ENCODE peak calls at places on chromosomes 3 and 15, in nine cellular contexts. One of them, this sample, is unnamed.

GRCh38 chr15:63521405-63522142 is 17.2 kb downstream of the USP3 start:
- DNase-seq in adrenal gland: no peak
- DNase-seq in GM23338: no peak
- DNase-seq in RWPE1: no peak
- DNase-seq in foreskin keratinocyte: no peak
- DNase-seq in gastrocnemius medialis: no peak
- DNase-seq in testis: no peak
- DNase-seq in ovary: no peak
- DNase-seq in glutamatergic neuron: no peak
- DNase-seq in this sample: no peak

GRCh38 chr3:31544634-31545033 is 11.9 kb downstream of the STT3B start:
- DNase-seq in RWPE1: no peak
- DNase-seq in foreskin keratinocyte: no peak
- DNase-seq in GM23338: no peak
- DNase-seq in gastrocnemius medialis: peak; percentile 74
- DNase-seq in testis: no peak
- DNase-seq in glutamatergic neuron: no peak
- DNase-seq in ovary: no peak
- DNase-seq in adrenal gland: peak; percentile 38
- DNase-seq in this sample: no peak

GRCh38 chr15:62344806-62345539 is 179.9 kb upstream of the C2CD4B start:
- DNase-seq in ovary: peak; percentile 50
- DNase-seq in testis: peak; percentile 65
- DNase-seq in foreskin keratinocyte: peak; percentile 75
- DNase-seq in glutamatergic neuron: peak; percentile 30
- DNase-seq in adrenal gland: peak; percentile 51
- DNase-seq in GM23338: peak; percentile 95
- DNase-seq in RWPE1: peak; percentile 71
- DNase-seq in gastrocnemius medialis: no peak
- DNase-seq in this sample: peak; percentile 61

GRCh38 chr3:52339612-52340011 is 23.5 kb downstream of the DNAH1 start:
- DNase-seq in adrenal gland: peak; percentile 53
- DNase-seq in gastrocnemius medialis: no peak
- DNase-seq in RWPE1: peak; percentile 31
- DNase-seq in glutamatergic neuron: no peak
- DNase-seq in foreskin keratinocyte: peak; percentile 68
- DNase-seq in ovary: no peak
- DNase-seq in GM23338: peak; percentile 78
- DNase-seq in testis: peak; percentile 51
- DNase-seq in this sample: peak; percentile 46

GRCh38 chr15:59594493-59594942 is 17.1 kb upstream of the GCNT3 start:
- DNase-seq in GM23338: no peak
- DNase-seq in testis: peak; percentile 31
- DNase-seq in RWPE1: peak; percentile 54
- DNase-seq in ovary: no peak
- DNase-seq in adrenal gland: peak; percentile 41
- DNase-seq in glutamatergic neuron: no peak
- DNase-seq in gastrocnemius medialis: no peak
- DNase-seq in foreskin keratinocyte: peak; percentile 45
- DNase-seq in this sample: no peak

GRCh38 chr3:114994554-114995341 is 152.3 kb downstream of the ZBTB20 start:
- DNase-seq in RWPE1: no peak
- DNase-seq in glutamatergic neuron: no peak
- DNase-seq in testis: no peak
- DNase-seq in GM23338: no peak
- DNase-seq in ovary: no peak
- DNase-seq in adrenal gland: no peak
- DNase-seq in foreskin keratinocyte: no peak
- DNase-seq in gastrocnemius medialis: no peak
- DNase-seq in this sample: no peak

GRCh38 chr3:195828762-195829161 is 17.0 kb upstream of the MUC4 start:
- DNase-seq in glutamatergic neuron: no peak
- DNase-seq in testis: no peak
- DNase-seq in ovary: no peak
- DNase-seq in adrenal gland: no peak
- DNase-seq in GM23338: no peak
- DNase-seq in foreskin keratinocyte: no peak
- DNase-seq in gastrocnemius medialis: no peak
- DNase-seq in RWPE1: no peak
- DNase-seq in this sample: no peak

GRCh38 chr3:85574306-85574705 is 615.5 kb downstream of the CADM2 start:
- DNase-seq in glutamatergic neuron: no peak
- DNase-seq in adrenal gland: no peak
- DNase-seq in GM23338: no peak
- DNase-seq in gastrocnemius medialis: no peak
- DNase-seq in RWPE1: no peak
- DNase-seq in ovary: no peak
- DNase-seq in testis: no peak
- DNase-seq in foreskin keratinocyte: peak; percentile 47
- DNase-seq in this sample: no peak

GRCh38 chr15:44713006-44713966 is 2.0 kb downstream of the B2M start:
- DNase-seq in GM23338: peak; percentile 66
- DNase-seq in RWPE1: no peak
- DNase-seq in gastrocnemius medialis: no peak
- DNase-seq in testis: no peak
- DNase-seq in ovary: no peak
- DNase-seq in foreskin keratinocyte: peak; percentile 25
- DNase-seq in glutamatergic neuron: no peak
- DNase-seq in adrenal gland: no peak
- DNase-seq in this sample: no peak

GRCh38 chr3:191158800-191159199 is 40.2 kb upstream of the OSTN start:
- DNase-seq in RWPE1: no peak
- DNase-seq in adrenal gland: no peak
- DNase-seq in testis: no peak
- DNase-seq in gastrocnemius medialis: no peak
- DNase-seq in ovary: no peak
- DNase-seq in GM23338: no peak
- DNase-seq in foreskin keratinocyte: no peak
- DNase-seq in glutamatergic neuron: no peak
- DNase-seq in this sample: no peak

GRCh38 chr3:128372281-128372680 is 94.4 kb downstream of the DNAJB8 start:
- DNase-seq in ovary: no peak
- DNase-seq in testis: no peak
- DNase-seq in GM23338: no peak
- DNase-seq in RWPE1: no peak
- DNase-seq in gastrocnemius medialis: no peak
- DNase-seq in adrenal gland: no peak
- DNase-seq in foreskin keratinocyte: no peak
- DNase-seq in glutamatergic neuron: no peak
- DNase-seq in this sample: no peak

GRCh38 chr15:84736375-84736774 is 12.0 kb upstream of the ZNF592 start:
- DNase-seq in gastrocnemius medialis: no peak
- DNase-seq in ovary: no peak
- DNase-seq in RWPE1: no peak
- DNase-seq in foreskin keratinocyte: peak; percentile 31
- DNase-seq in testis: no peak
- DNase-seq in adrenal gland: peak; percentile 9
- DNase-seq in GM23338: no peak
- DNase-seq in glutamatergic neuron: no peak
- DNase-seq in this sample: no peak

GRCh38 chr3:8413337-8413926 is 88.2 kb upstream of the LMCD1 start:
- DNase-seq in GM23338: no peak
- DNase-seq in foreskin keratinocyte: no peak
- DNase-seq in RWPE1: no peak
- DNase-seq in glutamatergic neuron: no peak
- DNase-seq in testis: no peak
- DNase-seq in gastrocnemius medialis: peak; percentile 16
- DNase-seq in ovary: no peak
- DNase-seq in adrenal gland: no peak
- DNase-seq in this sample: no peak

GRCh38 chr3:189712906-189713483 is 81.8 kb downstream of the TP63 start:
- DNase-seq in ovary: no peak
- DNase-seq in gastrocnemius medialis: no peak
- DNase-seq in testis: no peak
- DNase-seq in glutamatergic neuron: no peak
- DNase-seq in RWPE1: no peak
- DNase-seq in adrenal gland: no peak
- DNase-seq in foreskin keratinocyte: no peak
- DNase-seq in GM23338: no peak
- DNase-seq in this sample: no peak

GRCh38 chr15:40501487-40501886 is 30.7 kb downstream of the CHST14 start:
- DNase-seq in adrenal gland: no peak
- DNase-seq in GM23338: no peak
- DNase-seq in testis: no peak
- DNase-seq in glutamatergic neuron: no peak
- DNase-seq in RWPE1: peak; percentile 89
- DNase-seq in gastrocnemius medialis: no peak
- DNase-seq in ovary: no peak
- DNase-seq in foreskin keratinocyte: peak; percentile 78
- DNase-seq in this sample: no peak

GRCh38 chr3:90035643-90036042 is 928.2 kb downstream of the EPHA3 start:
- DNase-seq in glutamatergic neuron: no peak
- DNase-seq in ovary: no peak
- DNase-seq in testis: no peak
- DNase-seq in gastrocnemius medialis: no peak
- DNase-seq in RWPE1: no peak
- DNase-seq in GM23338: no peak
- DNase-seq in adrenal gland: no peak
- DNase-seq in foreskin keratinocyte: peak; percentile 42
- DNase-seq in this sample: no peak

GRCh38 chr15:88120021-88120420 is 136.5 kb downstream of the NTRK3 start:
- DNase-seq in foreskin keratinocyte: no peak
- DNase-seq in glutamatergic neuron: no peak
- DNase-seq in GM23338: no peak
- DNase-seq in adrenal gland: no peak
- DNase-seq in testis: no peak
- DNase-seq in ovary: no peak
- DNase-seq in gastrocnemius medialis: no peak
- DNase-seq in RWPE1: no peak
- DNase-seq in this sample: no peak

GRCh38 chr3:168095611-168096209 is at the start of gene GOLIM4:
- DNase-seq in GM23338: peak; percentile 95
- DNase-seq in glutamatergic neuron: peak; percentile 96
- DNase-seq in adrenal gland: peak; percentile 96
- DNase-seq in RWPE1: peak; percentile 95
- DNase-seq in gastrocnemius medialis: peak; percentile 96
- DNase-seq in testis: peak; percentile 95
- DNase-seq in foreskin keratinocyte: no peak
- DNase-seq in ovary: peak; percentile 94
- DNase-seq in this sample: peak; percentile 92
- TF ChIP-seq CTCF in GM23338: peak; percentile 23
- TF ChIP-seq CTCF in glutamatergic neuron: no peak
- TF ChIP-seq CTCF in adrenal gland: no peak
- TF ChIP-seq CTCF in RWPE1: no peak
- TF ChIP-seq CTCF in gastrocnemius medialis: no peak
- TF ChIP-seq CTCF in testis: no peak
- TF ChIP-seq CTCF in foreskin keratinocyte: peak; percentile 32
- TF ChIP-seq CTCF in ovary: peak; percentile 24
- TF ChIP-seq CTCF in this sample: no peak

DNA sequence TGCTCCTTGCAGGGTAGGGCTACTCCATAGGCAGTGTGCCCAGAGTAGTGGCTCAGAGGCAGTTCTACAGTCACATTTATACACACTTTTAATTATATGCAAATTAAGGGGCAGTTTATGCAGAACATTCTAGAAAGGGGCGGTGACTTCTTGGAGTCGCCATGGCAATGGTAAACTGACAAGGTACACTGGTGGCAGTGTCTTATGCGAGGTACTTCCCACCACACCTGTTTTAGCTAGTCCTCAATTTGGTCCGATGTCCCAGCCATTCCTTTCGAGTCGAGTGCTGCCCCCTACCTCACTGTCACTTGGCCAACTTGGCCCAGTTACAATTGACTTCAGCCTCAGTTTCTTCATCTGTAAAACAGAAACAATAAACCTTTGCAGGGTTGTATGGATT is 3.8 kb upstream of the IRAK2 start:
- DNase-seq in glutamatergic neuron: no peak
- DNase-seq in foreskin keratinocyte: no peak
- DNase-seq in gastrocnemius medialis: no peak
- DNase-seq in adrenal gland: no peak
- DNase-seq in GM23338: peak; percentile 67
- DNase-seq in testis: no peak
- DNase-seq in RWPE1: no peak
- DNase-seq in ovary: no peak
- DNase-seq in this sample: no peak
- TF ChIP-seq CTCF in glutamatergic neuron: no peak
- TF ChIP-seq CTCF in foreskin keratinocyte: no peak
- TF ChIP-seq CTCF in gastrocnemius medialis: no peak
- TF ChIP-seq CTCF in adrenal gland: no peak
- TF ChIP-seq CTCF in GM23338: peak; percentile 28
- TF ChIP-seq CTCF in testis: no peak
- TF ChIP-seq CTCF in RWPE1: no peak
- TF ChIP-seq CTCF in ovary: no peak
- TF ChIP-seq CTCF in this sample: no peak

DNA sequence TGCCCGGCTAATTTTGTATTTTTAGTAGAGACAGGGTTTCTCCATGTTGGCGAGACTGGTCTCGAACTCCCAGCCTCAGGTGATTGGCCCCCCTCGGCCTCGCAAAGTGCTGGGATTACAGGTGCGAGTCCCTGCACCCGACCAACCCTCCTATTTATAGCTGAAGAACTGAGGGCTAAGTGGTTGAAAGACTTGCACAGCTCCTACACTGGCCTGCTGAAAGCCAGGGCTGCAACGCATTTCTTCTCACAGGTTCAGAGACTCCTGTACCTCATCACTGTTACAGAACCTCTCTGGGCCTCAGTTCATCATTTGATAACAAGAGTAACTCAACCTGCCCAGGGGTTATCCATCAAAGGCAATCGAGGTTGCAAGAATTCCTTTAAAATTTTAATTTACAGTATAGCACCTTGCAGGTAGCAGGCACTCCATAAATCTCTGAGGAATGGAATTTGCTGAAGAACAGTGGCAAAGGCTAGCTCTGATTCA is 626.5 kb upstream of the TBL1XR1 start:
- DNase-seq in adrenal gland: no peak
- DNase-seq in ovary: no peak
- DNase-seq in gastrocnemius medialis: no peak
- DNase-seq in RWPE1: no peak
- DNase-seq in testis: no peak
- DNase-seq in GM23338: no peak
- DNase-seq in foreskin keratinocyte: no peak
- DNase-seq in glutamatergic neuron: no peak
- DNase-seq in this sample: no peak
- TF ChIP-seq CTCF in adrenal gland: no peak
- TF ChIP-seq CTCF in ovary: no peak
- TF ChIP-seq CTCF in gastrocnemius medialis: no peak
- TF ChIP-seq CTCF in RWPE1: no peak
- TF ChIP-seq CTCF in testis: no peak
- TF ChIP-seq CTCF in GM23338: no peak
- TF ChIP-seq CTCF in foreskin keratinocyte: no peak
- TF ChIP-seq CTCF in glutamatergic neuron: no peak
- TF ChIP-seq CTCF in this sample: no peak

DNA sequence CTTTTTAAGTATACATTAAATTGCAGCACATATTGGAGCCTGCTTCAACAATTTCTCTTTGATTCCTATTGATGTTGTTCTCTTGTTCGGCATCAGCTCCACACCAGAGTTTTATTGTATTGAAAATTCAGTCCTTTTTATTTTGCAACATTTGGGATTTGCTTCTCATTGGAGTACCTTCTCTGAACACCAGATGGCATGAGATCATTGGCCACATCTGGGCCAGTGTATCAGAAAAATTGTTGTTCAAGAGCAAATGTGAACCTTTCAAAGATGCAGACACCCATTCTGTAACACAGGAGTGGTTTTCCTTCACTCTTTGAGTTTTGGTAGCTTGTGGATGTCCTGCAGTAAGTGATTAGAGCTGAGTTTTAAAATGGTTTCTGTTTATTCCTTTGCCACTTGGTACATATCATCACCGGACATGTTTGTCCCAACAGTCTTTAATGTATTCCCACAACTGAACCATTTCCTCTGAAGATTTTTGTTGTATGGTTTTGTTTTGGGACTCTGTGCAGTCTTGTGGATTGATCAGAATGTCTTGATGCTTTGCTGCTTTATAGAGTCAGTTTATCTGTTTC is 96.1 kb downstream of the MCTP2 start:
- DNase-seq in testis: no peak
- DNase-seq in RWPE1: peak; percentile 47
- DNase-seq in glutamatergic neuron: no peak
- DNase-seq in ovary: no peak
- DNase-seq in GM23338: peak; percentile 57
- DNase-seq in adrenal gland: peak; percentile 26
- DNase-seq in foreskin keratinocyte: peak; percentile 29
- DNase-seq in gastrocnemius medialis: no peak
- DNase-seq in this sample: peak; percentile 12
- TF ChIP-seq CTCF in testis: no peak
- TF ChIP-seq CTCF in RWPE1: peak; percentile 83
- TF ChIP-seq CTCF in glutamatergic neuron: peak; percentile 76
- TF ChIP-seq CTCF in ovary: peak; percentile 25
- TF ChIP-seq CTCF in GM23338: peak; percentile 71
- TF ChIP-seq CTCF in adrenal gland: peak; percentile 50
- TF ChIP-seq CTCF in foreskin keratinocyte: peak; percentile 76
- TF ChIP-seq CTCF in gastrocnemius medialis: no peak
- TF ChIP-seq CTCF in this sample: peak; percentile 78

This sample was measured in nephron progenitor cell.